ENCODE peak calls at places on chromosomes 13 and 19, in five cellular contexts. One of them, this sample, is unnamed.

GRCh38 chr19:4352701-4353121 is 9.3 kb downstream of the MPND start:
- DNase-seq in gastrocnemius medialis: no peak
- DNase-seq in heart left ventricle: no peak
- DNase-seq in HCT116: no peak
- DNase-seq in tibial nerve: no peak
- DNase-seq in this sample: peak; percentile 42

GRCh38 chr19:50269653-50270052 is 59.5 kb downstream of the KCNC3 start:
- DNase-seq in HCT116: no peak
- DNase-seq in gastrocnemius medialis: no peak
- DNase-seq in tibial nerve: no peak
- DNase-seq in heart left ventricle: no peak
- DNase-seq in this sample: no peak

GRCh38 chr13:75986818-75987217 is 350.7 kb downstream of the LMO7 start:
- DNase-seq in tibial nerve: no peak
- DNase-seq in HCT116: no peak
- DNase-seq in gastrocnemius medialis: no peak
- DNase-seq in heart left ventricle: no peak
- DNase-seq in this sample: no peak

GRCh38 chr19:55226273-55226672 is 2.3 kb downstream of the TMEM86B start:
- DNase-seq in tibial nerve: no peak
- DNase-seq in gastrocnemius medialis: no peak
- DNase-seq in heart left ventricle: no peak
- DNase-seq in HCT116: no peak
- DNase-seq in this sample: no peak

GRCh38 chr13:93476175-93476574 is 249.6 kb downstream of the GPC6 start:
- DNase-seq in gastrocnemius medialis: no peak
- DNase-seq in tibial nerve: no peak
- DNase-seq in heart left ventricle: no peak
- DNase-seq in HCT116: no peak
- DNase-seq in this sample: no peak

GRCh38 chr13:43261018-43261417 is 237.6 kb downstream of the DNAJC15 start:
- DNase-seq in HCT116: no peak
- DNase-seq in tibial nerve: no peak
- DNase-seq in heart left ventricle: no peak
- DNase-seq in gastrocnemius medialis: no peak
- DNase-seq in this sample: no peak

GRCh38 chr13:85772379-85772778 is 26.8 kb downstream of the SLITRK6 start:
- DNase-seq in heart left ventricle: no peak
- DNase-seq in HCT116: no peak
- DNase-seq in tibial nerve: no peak
- DNase-seq in gastrocnemius medialis: no peak
- DNase-seq in this sample: no peak

GRCh38 chr13:26024558-26024957 is 27.3 kb downstream of the SHISA2 start:
- DNase-seq in gastrocnemius medialis: no peak
- DNase-seq in tibial nerve: no peak
- DNase-seq in heart left ventricle: no peak
- DNase-seq in HCT116: no peak
- DNase-seq in this sample: peak; percentile 87

GRCh38 chr19:28039677-28040381 is 1173.1 kb downstream of the UQCRFS1 start:
- DNase-seq in HCT116: no peak
- DNase-seq in heart left ventricle: no peak
- DNase-seq in tibial nerve: no peak
- DNase-seq in gastrocnemius medialis: no peak
- DNase-seq in this sample: no peak

GRCh38 chr13:30679483-30680330 is 55.6 kb upstream of the ALOX5AP start:
- DNase-seq in heart left ventricle: no peak
- DNase-seq in tibial nerve: no peak
- DNase-seq in gastrocnemius medialis: no peak
- DNase-seq in HCT116: no peak
- DNase-seq in this sample: peak; percentile 53

GRCh38 chr13:113401452-113402415 is 37.8 kb upstream of the GRTP1 start:
- DNase-seq in HCT116: no peak
- DNase-seq in heart left ventricle: no peak
- DNase-seq in tibial nerve: no peak
- DNase-seq in gastrocnemius medialis: no peak
- DNase-seq in this sample: no peak

GRCh38 chr13:84972907-84973306 is 826.3 kb downstream of the SLITRK6 start:
- DNase-seq in tibial nerve: no peak
- DNase-seq in HCT116: no peak
- DNase-seq in heart left ventricle: no peak
- DNase-seq in gastrocnemius medialis: no peak
- DNase-seq in this sample: no peak

GRCh38 chr13:22001336-22001735 is 330.5 kb downstream of the FGF9 start:
- DNase-seq in heart left ventricle: no peak
- DNase-seq in tibial nerve: no peak
- DNase-seq in HCT116: no peak
- DNase-seq in gastrocnemius medialis: no peak
- DNase-seq in this sample: no peak

GRCh38 chr13:114027046-114027760 is 53.3 kb upstream of the C13orf46 start:
- DNase-seq in HCT116: no peak
- DNase-seq in gastrocnemius medialis: no peak
- DNase-seq in tibial nerve: no peak
- DNase-seq in heart left ventricle: peak; percentile 66
- DNase-seq in this sample: no peak

GRCh38 chr19:5681446-5682292 is 842 bp downstream of the HSD11B1L start:
- DNase-seq in heart left ventricle: no peak
- DNase-seq in gastrocnemius medialis: no peak
- DNase-seq in HCT116: no peak
- DNase-seq in tibial nerve: no peak
- DNase-seq in this sample: no peak

GRCh38 chr19:30664358-30665058 is 292.3 kb downstream of the ZNF536 start:
- DNase-seq in HCT116: no peak
- DNase-seq in tibial nerve: no peak
- DNase-seq in heart left ventricle: peak; percentile 76
- DNase-seq in gastrocnemius medialis: peak; percentile 63
- DNase-seq in this sample: peak; percentile 78

GRCh38 chr19:3698386-3698950 is 1.8 kb downstream of the PIP5K1C start:
- DNase-seq in HCT116: no peak
- DNase-seq in tibial nerve: no peak
- DNase-seq in gastrocnemius medialis: no peak
- DNase-seq in heart left ventricle: no peak
- DNase-seq in this sample: no peak

GRCh38 chr13:102333320-102334181 is 68.3 kb downstream of the FGF14 start:
- DNase-seq in HCT116: no peak
- DNase-seq in tibial nerve: no peak
- DNase-seq in heart left ventricle: no peak
- DNase-seq in gastrocnemius medialis: no peak
- DNase-seq in this sample: no peak

GRCh38 chr13:83796364-83796763 is 85.9 kb downstream of the SLITRK1 start:
- DNase-seq in heart left ventricle: no peak
- DNase-seq in tibial nerve: no peak
- DNase-seq in HCT116: no peak
- DNase-seq in gastrocnemius medialis: no peak
- DNase-seq in this sample: no peak

GRCh38 chr13:91544723-91545122 is 146.3 kb downstream of the GPC5 start:
- DNase-seq in tibial nerve: no peak
- DNase-seq in gastrocnemius medialis: no peak
- DNase-seq in HCT116: no peak
- DNase-seq in heart left ventricle: no peak
- DNase-seq in this sample: no peak

GRCh38 chr13:41496420-41497234 is 39.3 kb downstream of the RGCC start:
- DNase-seq in tibial nerve: no peak
- DNase-seq in heart left ventricle: no peak
- DNase-seq in HCT116: no peak
- DNase-seq in gastrocnemius medialis: no peak
- DNase-seq in this sample: no peak

GRCh38 chr13:58999851-59000250 is 1163.9 kb downstream of the DIAPH3 start:
- DNase-seq in HCT116: no peak
- DNase-seq in heart left ventricle: no peak
- DNase-seq in gastrocnemius medialis: no peak
- DNase-seq in tibial nerve: no peak
- DNase-seq in this sample: no peak

GRCh38 chr19:10288662-10289166 is 1.0 kb upstream of the ICAM5 start:
- DNase-seq in HCT116: peak; percentile 74
- DNase-seq in heart left ventricle: no peak
- DNase-seq in gastrocnemius medialis: no peak
- DNase-seq in tibial nerve: no peak
- DNase-seq in this sample: no peak

GRCh38 chr13:24338721-24339120 is 29.3 kb downstream of the C1QTNF9 start:
- DNase-seq in gastrocnemius medialis: no peak
- DNase-seq in tibial nerve: no peak
- DNase-seq in heart left ventricle: no peak
- DNase-seq in HCT116: no peak
- DNase-seq in this sample: no peak

GRCh38 chr19:1261512-1261862 is 7.6 kb upstream of the CIRBP start:
- DNase-seq in HCT116: no peak
- DNase-seq in gastrocnemius medialis: no peak
- DNase-seq in tibial nerve: no peak
- DNase-seq in heart left ventricle: no peak
- DNase-seq in this sample: no peak

GRCh38 chr19:46133777-46134231 is 9.3 kb upstream of the IGFL3 start:
- DNase-seq in tibial nerve: no peak
- DNase-seq in heart left ventricle: no peak
- DNase-seq in HCT116: no peak
- DNase-seq in gastrocnemius medialis: no peak
- DNase-seq in this sample: no peak

GRCh38 chr13:40539954-40540706 is 126.3 kb downstream of the FOXO1 start:
- DNase-seq in heart left ventricle: no peak
- DNase-seq in tibial nerve: no peak
- DNase-seq in gastrocnemius medialis: no peak
- DNase-seq in HCT116: peak; percentile 48
- DNase-seq in this sample: no peak

GRCh38 chr19:15330801-15331418 is 1.4 kb downstream of the BRD4 start:
- DNase-seq in tibial nerve: no peak
- DNase-seq in gastrocnemius medialis: no peak
- DNase-seq in HCT116: no peak
- DNase-seq in heart left ventricle: no peak
- DNase-seq in this sample: peak; percentile 37
- H3K4me1 ChIP-seq in tibial nerve: peaks cover 58% of the 10 kb centered on the region
- H3K4me1 ChIP-seq in gastrocnemius medialis: peaks cover 69% of the 10 kb centered on the region
- H3K4me1 ChIP-seq in HCT116: peaks cover 7% of the 10 kb centered on the region
- H3K4me1 ChIP-seq in heart left ventricle: peaks cover 66% of the 10 kb centered on the region
- H3K4me1 ChIP-seq in this sample: peaks cover 56% of the 10 kb centered on the region

GRCh38 chr13:27252467-27252866 is 1.1 kb downstream of the RPL21 start:
- DNase-seq in heart left ventricle: no peak
- DNase-seq in tibial nerve: no peak
- DNase-seq in gastrocnemius medialis: no peak
- DNase-seq in HCT116: no peak
- DNase-seq in this sample: no peak
- TF ChIP-seq POLR2A in heart left ventricle: no peak
- TF ChIP-seq POLR2A in tibial nerve: no peak
- TF ChIP-seq POLR2A in gastrocnemius medialis: no peak
- TF ChIP-seq POLR2A in HCT116: no peak
- TF ChIP-seq POLR2A in this sample: no peak

GRCh38 chr19:42178791-42179500 is 38.5 kb downstream of the DEDD2 start:
- DNase-seq in tibial nerve: no peak
- DNase-seq in gastrocnemius medialis: no peak
- DNase-seq in HCT116: no peak
- DNase-seq in heart left ventricle: no peak
- DNase-seq in this sample: no peak
- TF ChIP-seq CTCF in tibial nerve: peak; percentile 11
- TF ChIP-seq CTCF in gastrocnemius medialis: no peak
- TF ChIP-seq CTCF in HCT116: peak; percentile 58
- TF ChIP-seq CTCF in heart left ventricle: no peak
- TF ChIP-seq CTCF in this sample: no peak

GRCh38 chr13:99359493-99359892 is 52.3 kb upstream of the GPR183 start:
- DNase-seq in tibial nerve: no peak
- DNase-seq in HCT116: no peak
- DNase-seq in gastrocnemius medialis: no peak
- DNase-seq in heart left ventricle: no peak
- DNase-seq in this sample: no peak
- H3K4me1 ChIP-seq in tibial nerve: peaks cover 24% of the 10 kb centered on the region
- H3K4me1 ChIP-seq in HCT116: no peaks in the 10 kb centered on the region
- H3K4me1 ChIP-seq in gastrocnemius medialis: peaks cover 15% of the 10 kb centered on the region
- H3K4me1 ChIP-seq in heart left ventricle: peaks cover 24% of the 10 kb centered on the region
- H3K4me1 ChIP-seq in this sample: peaks cover 22% of the 10 kb centered on the region

DNA sequence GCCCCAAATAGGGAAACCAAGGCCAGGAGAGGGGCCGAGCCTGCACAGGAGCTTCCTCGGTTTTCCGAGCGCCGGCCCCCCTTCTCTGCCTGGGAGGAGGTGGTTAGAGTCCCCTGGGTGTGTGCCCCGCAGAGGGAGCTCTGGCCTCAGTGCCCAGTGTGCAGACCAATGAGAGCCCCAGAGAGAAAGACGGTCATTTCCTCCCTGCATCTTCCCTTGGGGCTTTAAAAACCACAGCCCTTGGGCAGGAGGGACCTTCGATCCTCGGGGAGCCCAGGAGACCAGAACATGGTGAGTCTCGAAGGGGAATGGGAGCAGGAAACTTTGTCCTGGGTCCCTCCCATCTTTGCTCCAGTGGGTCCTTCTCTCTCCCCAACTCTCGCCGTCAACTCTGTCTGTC is at the start of gene C5AR1:
- DNase-seq in gastrocnemius medialis: peak; percentile 16
- DNase-seq in tibial nerve: no peak
- DNase-seq in heart left ventricle: peak; percentile 62
- DNase-seq in HCT116: no peak
- DNase-seq in this sample: peak; percentile 34
- TF ChIP-seq POLR2A in gastrocnemius medialis: peak; percentile 42
- TF ChIP-seq POLR2A in tibial nerve: peak; percentile 36
- TF ChIP-seq POLR2A in heart left ventricle: no peak
- TF ChIP-seq POLR2A in HCT116: no peak
- TF ChIP-seq POLR2A in this sample: no peak

DNA sequence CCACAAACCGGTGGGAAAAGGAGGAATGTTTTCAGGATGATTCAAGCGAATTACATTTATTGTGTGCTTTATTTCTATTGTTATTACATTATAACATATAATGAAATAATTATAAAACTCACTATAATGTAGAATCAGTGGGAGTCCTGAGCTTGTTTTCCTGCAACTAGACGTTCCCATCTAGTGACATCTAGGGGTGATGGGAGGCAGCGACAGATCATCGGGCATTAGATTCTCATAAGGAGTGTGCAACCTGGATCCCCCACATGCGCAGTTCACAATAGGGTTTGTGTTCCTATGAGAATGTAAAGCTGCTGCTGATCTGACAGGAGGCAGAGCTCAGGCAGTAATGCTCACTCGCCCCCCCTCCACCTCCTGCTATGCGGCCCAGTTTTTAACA is 54.5 kb downstream of the SPTBN4 start:
- DNase-seq in tibial nerve: no peak
- DNase-seq in gastrocnemius medialis: no peak
- DNase-seq in HCT116: no peak
- DNase-seq in heart left ventricle: no peak
- DNase-seq in this sample: no peak
- TF ChIP-seq CTCF in tibial nerve: peak; percentile 8
- TF ChIP-seq CTCF in gastrocnemius medialis: no peak
- TF ChIP-seq CTCF in HCT116: peak; percentile 46
- TF ChIP-seq CTCF in heart left ventricle: peak; percentile 19
- TF ChIP-seq CTCF in this sample: no peak

GRCh38 chr19:16614941-16615340 is 13.1 kb downstream of the MED26 start:
- DNase-seq in heart left ventricle: no peak
- DNase-seq in gastrocnemius medialis: no peak
- DNase-seq in tibial nerve: no peak
- DNase-seq in HCT116: no peak
- DNase-seq in this sample: no peak

GRCh38 chr19:16615788-16616187 is 12.2 kb downstream of the MED26 start:
- DNase-seq in heart left ventricle: no peak
- DNase-seq in tibial nerve: no peak
- DNase-seq in gastrocnemius medialis: no peak
- DNase-seq in HCT116: no peak
- DNase-seq in this sample: no peak

GRCh38 chr19:16611121-16611520 is 16.9 kb downstream of the MED26 start:
- DNase-seq in HCT116: no peak
- DNase-seq in heart left ventricle: no peak
- DNase-seq in gastrocnemius medialis: no peak
- DNase-seq in tibial nerve: no peak
- DNase-seq in this sample: no peak

GRCh38 chr19:16612631-16613030 is 15.4 kb downstream of the MED26 start:
- DNase-seq in gastrocnemius medialis: no peak
- DNase-seq in heart left ventricle: no peak
- DNase-seq in tibial nerve: no peak
- DNase-seq in HCT116: no peak
- DNase-seq in this sample: no peak

GRCh38 chr19:16613841-16614240 is 14.2 kb downstream of the MED26 start:
- DNase-seq in tibial nerve: no peak
- DNase-seq in HCT116: no peak
- DNase-seq in heart left ventricle: no peak
- DNase-seq in gastrocnemius medialis: no peak
- DNase-seq in this sample: no peak
- H3K4me1 ChIP-seq in tibial nerve: peaks cover 28% of the 10 kb centered on the region
- H3K4me1 ChIP-seq in HCT116: peaks cover 23% of the 10 kb centered on the region
- H3K4me1 ChIP-seq in heart left ventricle: peaks cover 52% of the 10 kb centered on the region
- H3K4me1 ChIP-seq in gastrocnemius medialis: peaks cover 68% of the 10 kb centered on the region
- H3K4me1 ChIP-seq in this sample: peaks cover 30% of the 10 kb centered on the region